ENCODE peak calls at places on chromosomes 16 and 17, in four cellular contexts. One of them, this sample, is unnamed.

GRCh38 chr16:89860747-89861304 is 12.6 kb upstream of the TCF25 start:
- DNase-seq in IMR-90: peak
- DNase-seq in kidney: peak
- DNase-seq in prostate gland: peak
- DNase-seq in this sample: peak

GRCh38 chr16:66515543-66516171 is 34.3 kb downstream of the TK2 start:
- DNase-seq in IMR-90: peak
- DNase-seq in kidney: no peak
- DNase-seq in prostate gland: no peak
- DNase-seq in this sample: no peak

GRCh38 chr16:1971678-1972489 is at the start of gene TBL3:
- DNase-seq in IMR-90: peak
- DNase-seq in kidney: peak
- DNase-seq in prostate gland: peak
- DNase-seq in this sample: peak

GRCh38 chr16:75251280-75252048 is at the start of gene BCAR1:
- DNase-seq in IMR-90: peak
- DNase-seq in kidney: peak
- DNase-seq in prostate gland: peak
- DNase-seq in this sample: peak

GRCh38 chr16:54194008-54194731 is 92.4 kb downstream of the IRX3 start:
- DNase-seq in IMR-90: no peak
- DNase-seq in kidney: peak
- DNase-seq in prostate gland: peak
- DNase-seq in this sample: no peak

GRCh38 chr16:626787-627457 is 3.9 kb upstream of the WFIKKN1 start:
- DNase-seq in IMR-90: peak
- DNase-seq in kidney: no peak
- DNase-seq in prostate gland: no peak
- DNase-seq in this sample: peak

GRCh38 chr17:32491371-32492280 is 4.8 kb downstream of the CDK5R1 start:
- DNase-seq in IMR-90: no peak
- DNase-seq in kidney: peak
- DNase-seq in prostate gland: no peak
- DNase-seq in this sample: no peak

GRCh38 chr17:75326587-75326955 is 37.3 kb upstream of the SLC25A19 start:
- DNase-seq in IMR-90: no peak
- DNase-seq in kidney: no peak
- DNase-seq in prostate gland: no peak
- DNase-seq in this sample: no peak

GRCh38 chr16:31188450-31189411 is 8.8 kb downstream of the FUS start:
- DNase-seq in IMR-90: no peak
- DNase-seq in kidney: no peak
- DNase-seq in prostate gland: no peak
- DNase-seq in this sample: no peak

GRCh38 chr17:29909604-29910003 is 20.4 kb downstream of the SSH2 start:
- DNase-seq in IMR-90: peak
- DNase-seq in kidney: no peak
- DNase-seq in prostate gland: no peak
- DNase-seq in this sample: peak

GRCh38 chr17:77180503-77181330 is 39.9 kb downstream of the SEC14L1 start:
- DNase-seq in IMR-90: no peak
- DNase-seq in kidney: no peak
- DNase-seq in prostate gland: no peak
- DNase-seq in this sample: no peak

GRCh38 chr16:56894331-56894917 is 29.4 kb downstream of the SLC12A3 start:
- DNase-seq in IMR-90: no peak
- DNase-seq in kidney: no peak
- DNase-seq in prostate gland: no peak
- DNase-seq in this sample: no peak

GRCh38 chr17:16814439-16814838 is 124.4 kb downstream of the CCDC144A start:
- DNase-seq in IMR-90: no peak
- DNase-seq in kidney: no peak
- DNase-seq in prostate gland: no peak
- DNase-seq in this sample: no peak

GRCh38 chr17:45125509-45125908 is 6.8 kb downstream of the PLCD3 start:
- DNase-seq in IMR-90: no peak
- DNase-seq in kidney: no peak
- DNase-seq in prostate gland: no peak
- DNase-seq in this sample: no peak
- H3K27ac ChIP-seq in IMR-90: no peak
- H3K27ac ChIP-seq in kidney: no peak
- H3K27ac ChIP-seq in prostate gland: no peak
- H3K27ac ChIP-seq in this sample: peak

GRCh38 chr16:58116529-58116928 is 12.7 kb downstream of the CFAP20 start:
- DNase-seq in IMR-90: no peak
- DNase-seq in kidney: no peak
- DNase-seq in prostate gland: no peak
- DNase-seq in this sample: no peak
- TF ChIP-seq CTCF in IMR-90: no peak
- TF ChIP-seq CTCF in kidney: no peak
- TF ChIP-seq CTCF in prostate gland: no peak
- TF ChIP-seq CTCF in this sample: no peak

GRCh38 chr16:68936729-68937631 is 93.6 kb downstream of the TANGO6 start:
- DNase-seq in IMR-90: peak
- DNase-seq in kidney: no peak
- DNase-seq in prostate gland: peak
- DNase-seq in this sample: peak
- H3K27ac ChIP-seq in IMR-90: peak
- H3K27ac ChIP-seq in kidney: no peak
- H3K27ac ChIP-seq in prostate gland: peak
- H3K27ac ChIP-seq in this sample: peak

DNA sequence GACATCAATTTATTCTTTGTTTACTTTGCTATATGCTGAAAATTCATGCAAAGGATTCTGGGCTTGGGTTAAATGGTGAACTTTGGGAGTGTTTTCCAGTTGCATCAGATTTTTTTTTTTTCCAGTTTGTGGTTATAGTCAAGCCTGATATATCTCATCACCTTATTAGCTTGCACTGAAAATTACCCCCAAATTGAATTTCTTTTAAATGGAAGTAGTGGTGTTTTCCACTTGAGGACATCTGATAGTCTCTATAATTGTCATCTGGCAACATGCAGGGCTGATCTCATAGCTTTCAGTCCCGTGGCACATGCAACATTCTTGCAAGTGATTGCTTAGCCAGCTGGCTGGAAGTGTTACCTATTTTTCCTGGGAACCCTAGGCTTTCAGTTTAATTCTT is 4.7 kb upstream of the KRTAP3-1 start:
- DNase-seq in IMR-90: peak
- DNase-seq in kidney: no peak
- DNase-seq in prostate gland: no peak
- DNase-seq in this sample: no peak
- TF ChIP-seq CTCF in IMR-90: no peak
- TF ChIP-seq CTCF in kidney: no peak
- TF ChIP-seq CTCF in prostate gland: no peak
- TF ChIP-seq CTCF in this sample: no peak

DNA sequence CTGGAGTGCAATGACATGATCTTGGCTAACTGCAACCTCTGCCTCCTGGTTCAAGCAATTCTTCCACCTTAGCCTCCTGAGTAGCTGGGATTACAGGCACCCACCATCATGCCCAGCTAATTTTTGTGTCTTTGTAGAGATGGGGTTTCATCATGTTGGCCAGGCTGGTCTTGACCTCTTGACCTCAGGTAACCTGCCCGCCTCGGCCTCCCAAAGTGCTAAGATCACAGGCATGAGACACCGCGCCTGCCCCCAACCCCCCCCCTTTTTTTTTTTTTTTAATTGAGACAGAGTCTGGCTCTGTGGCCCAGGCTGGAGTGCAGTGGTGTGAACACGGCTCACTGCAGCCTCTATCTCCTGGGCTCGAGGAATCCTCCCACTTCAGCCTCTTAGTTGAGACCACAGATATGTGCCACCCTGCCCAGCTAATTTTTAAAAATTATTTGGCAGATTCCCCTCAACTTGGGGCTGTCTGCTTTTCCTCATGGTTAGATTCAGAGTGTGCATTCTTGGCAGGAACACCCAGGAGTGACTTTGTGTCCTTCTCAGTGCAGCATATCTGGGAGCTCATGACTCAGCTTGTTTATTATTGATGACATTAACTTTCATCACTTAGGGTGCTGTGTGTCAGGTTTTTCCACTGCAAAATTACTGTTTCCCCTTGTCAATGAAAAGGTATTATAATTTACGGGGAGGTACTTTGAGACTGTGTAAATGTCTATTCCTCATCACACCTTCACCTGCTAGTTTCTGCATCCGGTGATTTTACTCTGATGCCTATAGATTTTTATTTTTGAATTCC is 50.3 kb downstream of the WWP2 start:
- DNase-seq in IMR-90: no peak
- DNase-seq in kidney: no peak
- DNase-seq in prostate gland: no peak
- DNase-seq in this sample: no peak
- H3K27ac ChIP-seq in IMR-90: no peak
- H3K27ac ChIP-seq in kidney: no peak
- H3K27ac ChIP-seq in prostate gland: no peak
- H3K27ac ChIP-seq in this sample: no peak

DNA sequence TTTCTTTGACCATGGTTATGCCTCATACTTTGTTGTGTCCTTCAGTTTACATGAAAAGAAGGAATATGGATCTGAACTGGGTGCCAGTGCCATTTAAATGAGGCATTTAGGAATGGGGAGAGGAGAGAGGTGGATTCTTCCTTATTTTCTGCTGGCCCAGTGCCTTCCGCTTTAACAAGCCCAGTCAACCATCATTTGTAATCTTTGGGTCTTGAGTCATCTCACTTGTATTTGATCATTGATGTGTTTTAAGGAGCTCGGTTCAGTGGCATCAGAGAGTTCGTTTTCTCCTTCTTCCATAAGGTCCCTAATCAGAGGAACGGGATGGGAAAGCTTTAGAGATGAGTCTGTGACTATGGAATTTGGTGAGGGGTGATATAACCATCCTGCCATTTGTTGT is 334.9 kb downstream of the WWOX start:
- DNase-seq in IMR-90: no peak
- DNase-seq in kidney: no peak
- DNase-seq in prostate gland: no peak
- DNase-seq in this sample: no peak
- TF ChIP-seq CTCF in IMR-90: no peak
- TF ChIP-seq CTCF in kidney: no peak
- TF ChIP-seq CTCF in prostate gland: no peak
- TF ChIP-seq CTCF in this sample: no peak